ENCODE peak calls at places on chromosomes 12 and 14, in four cellular contexts. Q is K562, X is HepG2, H is GM12878. G is an unnamed sample.
A peak's percentile ranks its signal among the peaks of the same experiment; 100 is the strongest.

GRCh38 chr12:17975763-17976162 is 114.2 kb downstream of the RERGL start:
- DNase-seq in X (no peak), H (no peak), Q (no peak), G (no peak)

GRCh38 chr12:12720052-12720451 is 2.9 kb downstream of the CDKN1B start:
- DNase-seq in H (no peak), Q (no peak), X (no peak), G (no peak)

GRCh38 chr12:94175763-94176660 is 27.6 kb downstream of the PLXNC1 start:
- DNase-seq in H (no peak), X (no peak), Q (no peak), G (no peak)

GRCh38 chr12:113070117-113070906 is 13.8 kb downstream of the DTX1 start:
- DNase-seq in X (no peak), H (no peak), Q (no peak), G (no peak)

GRCh38 chr14:34104750-34105397 is 154.0 kb upstream of the EGLN3 start:
- DNase-seq in X (no peak), Q (no peak), H (no peak), G (no peak)

GRCh38 chr14:105019861-105020814 is 745 bp downstream of the CDCA4 start:
- DNase-seq in X (no peak), H (no peak), Q (no peak), G (peak; percentile 35)

GRCh38 chr14:56759633-56760032 is 50.6 kb downstream of the OTX2 start:
- DNase-seq in X (no peak), H (no peak), Q (no peak), G (no peak)

GRCh38 chr12:43858096-43858495 is 22.2 kb downstream of the TMEM117 start:
- DNase-seq in X (no peak), Q (no peak), H (no peak), G (no peak)

GRCh38 chr14:88128811-88129210 is 123.9 kb downstream of the GPR65 start:
- DNase-seq in Q (no peak), H (no peak), X (no peak), G (no peak)

GRCh38 chr14:33194551-33194950 is 255.9 kb downstream of the NPAS3 start:
- DNase-seq in Q (no peak), X (no peak), H (no peak), G (no peak)

GRCh38 chr14:67487937-67488893 is at the start of gene TMEM229B:
- DNase-seq in H (peak; percentile 94), Q (no peak), X (no peak), G (no peak)
- TF ChIP-seq SP1 in H (peak; percentile 85), Q (no peak), X (no peak), G (no peak)

DNA sequence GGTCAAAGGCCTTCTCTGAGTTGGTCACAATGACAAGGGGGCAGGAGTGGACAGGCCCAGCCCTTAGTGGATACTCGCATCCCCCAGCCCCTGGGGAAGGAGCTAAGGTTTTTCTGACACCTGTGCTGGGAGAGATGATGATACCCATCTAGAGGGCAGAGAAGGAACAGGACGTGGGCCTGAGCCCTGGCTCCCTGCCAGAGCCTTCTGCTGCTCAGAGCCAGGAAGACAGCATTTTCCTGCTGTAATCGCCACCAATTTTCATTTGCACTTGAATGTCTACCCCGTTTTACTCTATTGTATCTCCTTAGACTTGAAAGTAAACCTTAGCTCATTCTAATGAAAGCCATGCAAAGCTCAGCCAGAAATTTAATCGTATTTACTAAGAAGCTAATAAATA is 17.8 kb upstream of the TRAF3 start:
- DNase-seq in Q (peak; percentile 17), X (no peak), H (no peak), G (no peak)
- TF ChIP-seq FOXM1 in Q (no peak), X (no peak), H (no peak), G (no peak)

DNA sequence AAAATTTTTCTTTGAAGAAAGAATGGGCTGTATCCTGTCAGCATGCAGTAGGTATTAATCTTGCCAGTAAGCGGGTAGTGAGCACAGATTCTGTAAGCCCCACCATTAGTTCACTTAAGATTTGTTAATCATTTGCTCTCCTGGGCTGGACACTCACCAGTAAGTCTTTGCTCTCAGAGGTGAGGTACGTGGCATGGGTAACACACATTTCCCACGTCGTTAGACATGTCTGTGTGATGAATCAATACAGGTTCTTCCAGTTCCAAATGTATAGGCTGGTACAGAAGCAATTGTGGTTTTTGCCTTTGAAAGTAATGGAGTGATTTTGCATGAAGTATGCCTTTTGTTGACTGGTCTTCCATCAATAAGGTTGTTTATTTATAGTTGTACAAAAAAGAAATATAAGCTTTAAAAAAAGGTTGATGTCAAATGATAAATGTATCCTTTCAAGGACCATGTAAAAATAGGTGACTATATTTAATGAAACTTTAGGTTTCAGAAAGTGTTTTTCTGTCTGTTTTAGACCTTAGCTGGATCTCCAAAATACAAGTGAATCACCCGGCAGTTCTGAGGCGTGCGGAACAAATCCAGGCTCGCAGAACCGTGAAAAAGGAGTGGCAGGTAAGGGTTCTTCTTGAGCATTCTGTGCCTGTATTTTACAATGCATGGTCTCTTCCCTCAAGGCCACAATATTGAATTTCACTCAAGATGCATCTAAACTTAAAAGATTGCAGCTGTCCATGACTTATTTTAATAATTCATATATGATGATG is 45.5 kb downstream of the DERA start:
- DNase-seq in X (no peak), H (no peak), Q (no peak), G (no peak)
- TF ChIP-seq SP1 in X (no peak), H (no peak), Q (no peak), G (no peak)

DNA sequence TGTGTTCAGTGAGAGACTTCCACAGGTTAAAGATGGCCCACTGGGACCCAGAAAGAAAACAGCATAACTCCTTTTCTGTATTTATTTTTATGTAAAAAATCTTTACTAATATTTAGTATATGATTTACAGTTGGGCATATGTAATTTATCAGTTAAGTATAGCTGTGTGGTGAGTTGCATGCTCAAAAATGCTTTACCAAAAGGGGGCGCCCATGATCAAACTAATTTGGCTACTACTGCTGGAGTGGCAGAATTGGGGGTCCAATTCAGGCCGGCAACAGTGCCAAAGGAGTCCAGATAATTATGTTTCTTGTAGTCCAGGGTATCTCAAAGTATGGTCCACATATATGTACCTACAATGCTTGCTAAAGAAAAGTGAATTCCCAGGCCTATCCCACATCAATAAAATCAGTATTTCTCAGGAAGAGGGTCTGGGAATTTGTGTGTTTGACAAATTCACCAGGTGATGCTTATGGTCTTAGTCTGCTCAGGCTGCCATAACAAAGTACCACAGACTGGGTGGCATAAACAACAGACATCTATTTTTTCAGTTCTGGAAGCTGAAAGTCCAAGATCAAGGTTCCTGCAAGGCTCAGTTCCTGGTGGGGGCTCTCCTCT is 152.0 kb downstream of the KTN1 start:
- DNase-seq in Q (no peak), X (peak; percentile 16), H (no peak), G (peak; percentile 22)
- TF ChIP-seq FOXM1 in Q (no peak), X (no peak), H (no peak), G (no peak)